ENCODE peak calls at places on chromosomes 1 and 21, in eight cellular contexts. M, X, W, R, T, P, I and Y are unnamed samples. For H3K27me3 and H3K4me1, the result is how much of the 10 kb centered on the place peaks cover.

GRCh38 chr1:91866425-91866824 is 19.5 kb downstream of the TGFBR3 start:
- DNase-seq in W (no peak), T (no peak), X (no peak), P (no peak), R (no peak), M (no peak), I (no peak), Y (no peak)

GRCh38 chr1:210076620-210077019 is 138.6 kb downstream of the SYT14 start:
- DNase-seq in W (no peak), I (no peak), X (no peak), M (no peak), T (no peak), P (no peak), R (no peak), Y (no peak)

GRCh38 chr1:96259399-96259798 is 462.2 kb upstream of the PTBP2 start:
- DNase-seq in R (no peak), M (no peak), I (no peak), P (no peak), X (no peak), T (no peak), W (no peak), Y (no peak)

GRCh38 chr1:65793359-65793732 is 651 bp downstream of the PDE4B start:
- DNase-seq in T (no peak), X (no peak), I (no peak), R (no peak), M (peak), P (no peak), W (no peak), Y (no peak)

GRCh38 chr1:193614817-193615216 is 428.4 kb upstream of the B3GALT2 start:
- DNase-seq in W (no peak), X (no peak), T (no peak), I (no peak), P (no peak), R (no peak), M (no peak), Y (no peak)

GRCh38 chr1:169289016-169289415 is 78.6 kb downstream of the NME7 start:
- DNase-seq in W (no peak), R (no peak), M (no peak), I (no peak), X (no peak), T (no peak), P (no peak), Y (no peak)

GRCh38 chr1:195717651-195718050 is 890.6 kb downstream of the KCNT2 start:
- DNase-seq in M (no peak), R (no peak), X (no peak), I (no peak), P (no peak), W (no peak), T (no peak), Y (no peak)

GRCh38 chr1:164263540-164263939 is 295.4 kb upstream of the PBX1 start:
- DNase-seq in P (no peak), X (no peak), R (no peak), T (no peak), M (no peak), I (no peak), W (no peak), Y (no peak)

GRCh38 chr1:28144203-28145135 is 32.0 kb downstream of the PTAFR start:
- DNase-seq in T (no peak), X (no peak), I (no peak), R (no peak), M (no peak), W (no peak), P (no peak), Y (no peak)

GRCh38 chr1:115906627-115907026 is 65.7 kb upstream of the NHLH2 start:
- DNase-seq in T (no peak), W (no peak), X (peak), M (no peak), I (no peak), P (no peak), R (no peak), Y (no peak)

GRCh38 chr1:46301406-46302090 is 1.9 kb downstream of the LRRC41 start:
- DNase-seq in R (no peak), M (peak), P (peak), W (no peak), X (peak), I (no peak), T (peak), Y (peak)

GRCh38 chr1:166859597-166859996 is 16.5 kb downstream of the TADA1 start:
- DNase-seq in I (peak), P (no peak), M (no peak), X (no peak), R (no peak), W (no peak), T (no peak), Y (no peak)

GRCh38 chr21:32844653-32845443 is 73.3 kb upstream of the PAXBP1 start:
- DNase-seq in X (no peak), I (peak), T (no peak), P (no peak), R (peak), W (no peak), M (no peak), Y (no peak)

GRCh38 chr1:186987065-186987464 is 158.3 kb downstream of the PLA2G4A start:
- DNase-seq in P (no peak), W (no peak), R (no peak), M (no peak), I (no peak), X (no peak), T (no peak), Y (no peak)

GRCh38 chr1:247487057-247487456 is 29.2 kb upstream of the OR2B11 start:
- DNase-seq in W (no peak), R (no peak), P (no peak), M (peak), X (peak), I (no peak), T (no peak), Y (no peak)

GRCh38 chr1:46062651-46063319 is 69.6 kb downstream of the PIK3R3 start:
- DNase-seq in I (no peak), R (no peak), T (no peak), P (no peak), M (no peak), X (no peak), W (no peak), Y (no peak)

GRCh38 chr1:31505884-31506497 is 70.3 kb upstream of the TINAGL1 start:
- DNase-seq in I (no peak), X (no peak), R (no peak), P (no peak), W (no peak), T (no peak), M (peak), Y (no peak)

GRCh38 chr1:3061981-3062615 is 6.9 kb upstream of the PRDM16 start:
- DNase-seq in T (no peak), I (no peak), W (no peak), M (peak), R (no peak), X (no peak), P (no peak), Y (no peak)

GRCh38 chr1:81304187-81304586 is 496.5 kb upstream of the ADGRL2 start:
- DNase-seq in X (no peak), T (no peak), R (no peak), I (no peak), M (no peak), P (no peak), W (no peak), Y (no peak)

GRCh38 chr1:90725961-90726715 is 9.0 kb upstream of the BARHL2 start:
- DNase-seq in W (no peak), T (no peak), M (no peak), R (no peak), P (no peak), X (no peak), I (peak), Y (no peak)

GRCh38 chr1:90724926-90725325 is 7.8 kb upstream of the BARHL2 start:
- DNase-seq in R (no peak), I (no peak), W (no peak), T (no peak), M (peak), X (no peak), P (no peak), Y (no peak)

GRCh38 chr1:90726716-90727480 is 9.8 kb upstream of the BARHL2 start:
- DNase-seq in X (no peak), W (no peak), I (peak), R (no peak), M (peak), T (no peak), P (no peak), Y (no peak)

GRCh38 chr1:90724361-90724760 is 7.3 kb upstream of the BARHL2 start:
- DNase-seq in X (no peak), T (no peak), W (no peak), P (no peak), R (no peak), I (peak), M (no peak), Y (no peak)

DNA sequence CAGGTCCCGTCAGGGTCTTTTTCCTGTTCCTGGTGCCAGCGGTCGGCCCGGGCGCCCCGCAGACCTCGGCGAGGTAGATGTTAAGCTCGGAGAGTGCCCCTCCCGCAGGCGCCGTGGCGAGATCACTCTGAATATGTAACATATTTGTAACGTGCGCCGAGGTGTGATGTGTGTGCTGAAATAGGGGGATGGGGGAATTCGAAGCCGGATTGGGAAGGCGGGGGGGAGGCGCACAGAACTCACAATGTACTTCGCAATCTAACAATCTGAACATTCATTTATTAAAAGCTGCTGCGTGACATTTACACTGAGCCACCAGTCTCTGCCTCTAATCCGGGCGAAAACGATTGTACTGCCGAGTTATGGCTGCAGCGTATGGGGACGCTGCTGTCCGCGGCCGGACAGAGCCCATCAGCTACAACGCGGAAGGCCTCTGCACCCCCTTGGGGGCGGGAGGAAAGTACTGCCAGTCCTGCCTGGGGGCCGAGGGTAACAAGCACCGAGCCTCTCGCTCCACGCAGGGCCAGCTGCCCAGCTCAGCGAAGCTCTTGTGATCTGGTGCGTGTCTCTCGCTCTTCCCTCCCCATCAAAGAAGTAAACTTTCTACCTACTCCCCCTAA is 8.3 kb upstream of the BARHL2 start:
- DNase-seq in W (no peak), P (no peak), M (peak), X (no peak), T (no peak), R (no peak), I (peak), Y (no peak)
- H3K27me3 ChIP-seq in W (under half), P (under half), M (half or more), X (half or more), T (half or more), R (half or more), I (half or more), Y (half or more)

GRCh38 chr1:226975259-226975908 is 35.3 kb downstream of the COQ8A start:
- DNase-seq in X (no peak), R (no peak), W (no peak), I (no peak), P (no peak), M (peak), T (no peak), Y (peak)

GRCh38 chr1:226976671-226977287 is 36.7 kb downstream of the COQ8A start:
- DNase-seq in W (no peak), M (no peak), P (peak), R (no peak), X (no peak), T (no peak), I (no peak), Y (no peak)

GRCh38 chr1:226974544-226975258 is 34.6 kb downstream of the COQ8A start:
- DNase-seq in P (peak), X (no peak), R (no peak), M (peak), T (no peak), I (no peak), W (no peak), Y (peak)

GRCh38 chr1:226977288-226977972 is 37.3 kb downstream of the COQ8A start:
- DNase-seq in T (no peak), R (no peak), W (no peak), X (no peak), M (no peak), P (peak), I (no peak), Y (peak)

GRCh38 chr1:226975909-226976670 is 36.0 kb downstream of the COQ8A start:
- DNase-seq in W (no peak), P (no peak), I (no peak), M (no peak), X (no peak), R (no peak), T (no peak), Y (no peak)
- H3K4me1 ChIP-seq in W (under half), P (under half), I (half or more), M (under half), X (under half), R (under half), T (under half), Y (half or more)

GRCh38 chr1:200294241-200294640 is 115.6 kb downstream of the ZNF281 start:
- DNase-seq in R (no peak), P (no peak), M (no peak), X (no peak), I (no peak), T (no peak), W (no peak), Y (no peak)
- H3K27me3 ChIP-seq in R (under half), P (under half), M (under half), X (under half), I (under half), T (under half), W (under half), Y (under half)

DNA sequence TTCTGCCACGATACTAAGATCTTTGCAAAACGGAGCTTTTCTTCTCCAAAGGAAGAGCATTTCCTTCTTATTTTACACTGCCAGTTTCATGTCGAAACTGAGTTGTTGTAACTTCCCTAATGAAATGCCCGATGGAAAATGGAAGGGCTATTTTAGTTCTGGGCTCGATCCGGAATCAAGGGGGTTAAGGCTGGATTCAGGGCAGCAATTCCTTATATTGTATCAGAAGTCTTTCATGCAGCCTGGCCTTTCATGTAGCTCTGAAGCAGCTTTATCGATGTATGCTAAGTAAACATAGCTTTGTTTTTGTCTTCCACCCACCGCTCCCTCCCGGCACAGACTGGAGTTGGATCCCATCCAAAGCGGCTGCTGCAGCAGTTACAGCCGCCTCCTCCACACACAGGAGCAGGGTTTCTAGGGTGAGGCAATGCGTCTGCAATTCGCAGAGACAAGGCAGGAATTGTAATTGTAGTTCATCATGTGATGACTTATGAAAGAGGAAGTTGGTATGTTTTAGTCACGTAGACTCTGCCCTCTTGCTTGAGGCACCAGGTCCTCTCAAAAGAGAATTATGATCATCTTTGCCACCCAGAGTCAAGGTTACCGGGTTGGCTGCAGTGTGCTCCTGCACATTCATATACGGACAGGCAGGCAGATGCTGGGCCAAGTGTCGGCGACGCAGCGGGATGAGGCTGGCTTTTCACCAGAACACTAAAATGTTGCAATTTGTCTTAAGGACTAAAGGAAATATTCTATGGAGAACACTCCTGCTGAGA is 2.6 kb upstream of the IRF2BP2 start:
- DNase-seq in I (peak), T (peak), R (peak), X (peak), M (no peak), P (peak), W (peak), Y (peak)
- H3K4me1 ChIP-seq in I (half or more), T (half or more), R (under half), X (under half), M (under half), P (under half), W (under half), Y (under half)

GRCh38 chr1:21667348-21668231 is 1.6 kb downstream of the RAP1GAP start:
- DNase-seq in X (no peak), I (no peak), P (no peak), M (no peak), T (no peak), W (no peak), R (no peak), Y (no peak)
- H3K27me3 ChIP-seq in X (under half), I (under half), P (under half), M (under half), T (half or more), W (under half), R (under half), Y (half or more)

GRCh38 chr1:85581802-85582686 is 1.5 kb downstream of the CCN1 start:
- DNase-seq in M (peak), X (peak), I (peak), P (peak), R (no peak), W (no peak), T (peak), Y (peak)

GRCh38 chr1:85584264-85584781 is 3.8 kb downstream of the CCN1 start:
- DNase-seq in X (no peak), T (no peak), M (no peak), P (no peak), R (no peak), I (peak), W (no peak), Y (no peak)

GRCh38 chr1:85583355-85584263 is 3.0 kb downstream of the CCN1 start:
- DNase-seq in X (no peak), M (no peak), W (no peak), P (no peak), R (no peak), T (no peak), I (no peak), Y (no peak)

GRCh38 chr1:85581138-85581801 is 709 bp downstream of the CCN1 start:
- DNase-seq in P (peak), I (peak), R (peak), T (peak), M (peak), X (peak), W (no peak), Y (peak)

GRCh38 chr1:85582687-85583354 is 2.3 kb downstream of the CCN1 start:
- DNase-seq in I (peak), W (no peak), P (peak), T (no peak), M (no peak), R (no peak), X (no peak), Y (no peak)
- H3K4me1 ChIP-seq in I (half or more), W (under half), P (under half), T (under half), M (under half), R (under half), X (under half), Y (under half)

GRCh38 chr1:50978852-50979781 is 9.1 kb downstream of the CDKN2C start:
- DNase-seq in R (no peak), X (no peak), T (no peak), P (no peak), W (no peak), I (no peak), M (no peak), Y (no peak)
- H3K27me3 ChIP-seq in R (under half), X (under half), T (under half), P (under half), W (under half), I (under half), M (under half), Y (under half)

DNA sequence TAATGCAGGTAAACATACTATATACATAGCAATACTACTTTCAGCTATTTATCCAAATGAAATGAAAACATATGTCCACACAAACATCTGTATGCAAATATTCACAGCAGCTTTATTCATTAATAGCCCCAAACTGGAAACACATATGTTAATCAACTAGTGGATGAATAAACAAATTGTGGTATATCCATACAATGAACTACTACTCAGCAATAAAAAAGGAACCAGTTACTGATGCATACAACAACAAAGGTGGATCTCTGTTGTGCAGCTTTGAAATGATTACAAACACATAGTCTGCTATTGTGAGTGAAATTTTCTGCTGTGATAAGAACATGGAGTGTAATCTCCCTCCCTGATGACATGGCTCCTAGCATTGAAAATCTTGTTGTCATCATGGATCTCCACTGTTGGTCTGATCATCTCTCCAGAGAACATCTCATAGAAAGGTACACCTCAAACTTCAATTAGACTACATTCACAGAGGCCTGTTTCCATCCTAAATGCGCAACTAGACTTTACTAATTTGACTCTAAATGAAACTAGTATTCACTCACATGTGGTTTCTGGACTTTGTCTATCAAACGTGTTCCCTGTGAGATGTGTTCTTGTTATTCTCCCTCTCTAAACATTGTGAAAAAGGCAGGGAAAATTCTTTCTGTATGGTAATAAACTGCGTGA is 10.7 kb downstream of the INTS7 start:
- DNase-seq in I (no peak), M (no peak), T (no peak), P (no peak), X (no peak), R (no peak), W (no peak), Y (no peak)
- H3K4me1 ChIP-seq in I (under half), M (under half), T (under half), P (under half), X (under half), R (under half), W (under half), Y (under half)

GRCh38 chr1:94257451-94257850 is 20.1 kb upstream of the ARHGAP29 start:
- DNase-seq in X (no peak), R (no peak), P (no peak), M (no peak), T (no peak), I (no peak), W (no peak), Y (no peak)
- H3K27me3 ChIP-seq in X (under half), R (under half), P (under half), M (half or more), T (under half), I (under half), W (under half), Y (under half)

DNA sequence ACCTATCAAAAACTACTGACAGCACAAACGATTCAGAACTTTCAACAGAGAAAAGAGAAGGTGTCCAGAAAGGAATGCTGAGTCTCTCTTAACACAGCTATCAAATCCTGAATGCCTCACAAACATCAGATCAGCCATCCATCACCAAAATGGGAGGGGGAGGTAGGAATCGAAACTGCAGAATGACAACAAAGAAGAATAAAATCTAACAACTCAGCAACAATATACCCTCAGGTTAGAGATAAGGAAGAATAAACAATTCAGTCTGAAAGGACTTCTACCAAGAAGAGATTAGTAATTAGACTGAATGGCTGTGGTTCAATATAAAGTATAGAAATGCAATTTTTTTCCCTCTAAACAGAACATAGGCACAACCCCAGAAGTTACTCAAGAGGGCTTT is 94.4 kb downstream of the RERE start:
- DNase-seq in X (no peak), R (no peak), I (no peak), P (no peak), T (no peak), W (no peak), M (no peak), Y (no peak)
- H3K4me1 ChIP-seq in X (under half), R (under half), I (half or more), P (under half), T (under half), W (under half), M (under half), Y (under half)